ENCODE peak calls at places on chromosomes 16 and 17, in four cellular contexts. L is spleen, X is stomach, F is IMR-90. D is an unnamed sample. For H3K4me1, the result is how much of the 10 kb centered on the place peaks cover.

GRCh38 chr17:81577278-81578000 is 25.3 kb upstream of the FAAP100 start:
- DNase-seq in L (no peak), X (no peak), F (no peak), D (peak)

GRCh38 chr17:42287305-42288077 is 807 bp upstream of the STAT5A start:
- DNase-seq in L (peak), X (peak), F (no peak), D (peak)

GRCh38 chr16:66511615-66512500 is 38.1 kb downstream of the TK2 start:
- DNase-seq in L (no peak), X (peak), F (peak), D (peak)

GRCh38 chr16:15542734-15543347 is 100.1 kb downstream of the MARF1 start:
- DNase-seq in L (no peak), X (no peak), F (no peak), D (no peak)

GRCh38 chr16:10835281-10835931 is 16.8 kb upstream of the TVP23A start:
- DNase-seq in L (peak), X (no peak), F (no peak), D (no peak)

GRCh38 chr17:2853722-2854580 is 57.7 kb downstream of the RAP1GAP2 start:
- DNase-seq in L (peak), X (peak), F (no peak), D (no peak)

GRCh38 chr17:10059684-10060211 is 138.7 kb downstream of the GAS7 start:
- DNase-seq in L (no peak), X (no peak), F (peak), D (no peak)

GRCh38 chr16:79334127-79334526 is 266.4 kb downstream of the MAF start:
- DNase-seq in L (no peak), X (no peak), F (no peak), D (peak)

GRCh38 chr17:36085710-36086268 is 4.2 kb downstream of the CCL3 start:
- DNase-seq in L (no peak), X (no peak), F (no peak), D (no peak)

GRCh38 chr16:74607967-74608356 is 1.0 kb upstream of the GLG1 start:
- DNase-seq in L (no peak), X (no peak), F (peak), D (no peak)

GRCh38 chr17:67246648-67247415 is 1.8 kb upstream of the HELZ start:
- DNase-seq in L (peak), X (peak), F (peak), D (peak)

GRCh38 chr17:72618018-72618509 is 474.4 kb downstream of the SLC39A11 start:
- DNase-seq in L (no peak), X (peak), F (no peak), D (no peak)

GRCh38 chr17:7336240-7337175 is at the start of gene ACAP1:
- DNase-seq in L (peak), X (peak), F (no peak), D (no peak)

GRCh38 chr17:39101139-39101538 is 50.3 kb downstream of the PLXDC1 start:
- DNase-seq in L (no peak), X (no peak), F (no peak), D (no peak)

GRCh38 chr16:4561565-4561964 is 5.4 kb downstream of the C16orf96 start:
- DNase-seq in L (no peak), X (no peak), F (no peak), D (no peak)

GRCh38 chr17:76544123-76544915 is 4.5 kb downstream of the PRCD start:
- DNase-seq in L (peak), X (no peak), F (no peak), D (peak)

GRCh38 chr17:58332720-58333395 is 4.3 kb upstream of the TSPOAP1 start:
- DNase-seq in L (peak), X (no peak), F (no peak), D (no peak)

GRCh38 chr17:27396941-27397340 is 59.3 kb upstream of the KSR1 start:
- DNase-seq in L (no peak), X (no peak), F (peak), D (no peak)

GRCh38 chr17:59829217-59830006 is 63.3 kb downstream of the TUBD1 start:
- DNase-seq in L (no peak), X (no peak), F (peak), D (peak)

GRCh38 chr17:10061131-10061581 is 137.2 kb downstream of the GAS7 start:
- DNase-seq in L (no peak), X (no peak), F (no peak), D (peak)

GRCh38 chr17:18857864-18858566 is at the start of gene PRPSAP2:
- DNase-seq in L (peak), X (peak), F (peak), D (peak)
- TF ChIP-seq POLR2A in L (no peak), X (no peak), F (no peak), D (peak)

DNA sequence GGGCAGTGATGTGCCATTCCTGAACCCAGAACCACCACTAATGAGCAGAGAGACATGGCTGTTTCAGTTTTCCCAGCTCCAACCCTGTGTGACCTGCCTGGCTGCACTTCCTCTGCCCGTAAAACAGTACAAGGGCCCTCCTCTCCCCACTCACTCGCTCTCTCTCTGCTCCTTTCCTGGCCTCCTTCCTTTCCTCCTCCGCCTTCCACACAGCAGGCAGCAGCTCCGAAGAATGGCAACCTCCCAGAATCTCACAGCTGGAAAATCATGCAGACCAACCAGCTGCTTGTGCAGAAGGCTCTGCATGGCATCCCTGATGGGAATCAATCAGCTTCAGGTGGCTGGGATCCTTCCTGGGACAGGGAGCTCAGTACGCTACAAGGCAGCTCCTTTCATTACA is 27.3 kb downstream of the TMEM132E start:
- DNase-seq in L (no peak), X (no peak), F (no peak), D (no peak)
- H3K27ac ChIP-seq in L (no peak), X (no peak), F (no peak), D (no peak)

DNA sequence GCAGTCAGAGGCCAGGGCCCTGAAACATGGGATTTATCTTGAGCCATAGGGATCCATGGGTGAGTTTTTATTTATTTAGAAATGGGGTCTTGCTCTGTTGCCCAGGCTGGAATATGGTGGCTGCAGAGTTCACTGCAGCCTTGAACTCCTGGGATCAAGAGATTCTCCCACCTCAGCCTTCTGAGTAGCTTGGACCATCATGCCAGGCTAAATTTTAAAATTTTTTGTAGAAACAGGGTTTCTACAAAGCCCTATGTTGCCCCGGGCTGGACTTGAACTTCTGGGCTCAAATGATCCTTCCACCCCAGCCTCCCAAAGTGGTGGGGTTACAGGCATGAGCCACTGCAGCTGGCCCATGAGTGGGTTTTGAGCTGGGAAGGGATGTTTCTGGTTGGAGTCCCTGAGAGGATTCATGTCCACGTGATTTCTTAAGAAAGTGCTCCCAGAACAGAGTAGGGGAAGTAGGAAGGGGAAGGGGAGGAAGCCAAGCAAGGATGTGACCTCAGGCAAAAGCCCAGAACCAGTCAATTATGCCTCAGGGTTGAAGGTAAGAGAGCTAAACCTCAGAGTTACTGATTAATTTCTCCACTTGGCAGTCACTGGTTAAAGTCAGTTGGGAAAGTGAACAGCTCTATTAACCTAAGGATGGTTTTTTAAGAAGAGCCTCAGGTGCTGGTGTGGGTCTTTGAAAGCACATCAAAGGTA is 3.9 kb upstream of the KAT8 start:
- DNase-seq in L (no peak), X (no peak), F (no peak), D (no peak)
- H3K4me1 ChIP-seq in L (under half), X (under half), F (under half), D (under half)

DNA sequence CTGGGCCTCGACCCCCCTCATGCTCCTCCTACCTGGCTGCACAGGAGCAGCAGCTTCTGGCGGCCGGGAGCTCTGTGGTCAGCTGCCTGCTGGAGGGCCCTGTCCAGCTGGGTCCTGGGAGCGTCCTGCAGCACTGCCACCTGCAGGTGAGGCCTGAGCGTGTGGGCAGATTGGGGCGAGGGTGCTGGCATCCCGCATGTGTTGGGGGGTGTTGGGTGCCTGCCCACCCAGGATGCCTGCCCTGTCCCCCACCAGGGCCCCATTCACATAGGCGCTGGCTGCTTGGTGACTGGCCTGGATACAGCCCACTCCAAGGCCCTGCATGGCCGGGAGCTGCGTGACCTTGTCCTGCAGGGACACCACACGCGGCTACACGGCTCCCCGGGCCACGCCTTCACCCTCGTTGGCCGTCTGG is 16.5 kb downstream of the FCSK start:
- DNase-seq in L (no peak), X (peak), F (peak), D (peak)
- TF ChIP-seq POLR2A in L (no peak), X (no peak), F (no peak), D (no peak)

DNA sequence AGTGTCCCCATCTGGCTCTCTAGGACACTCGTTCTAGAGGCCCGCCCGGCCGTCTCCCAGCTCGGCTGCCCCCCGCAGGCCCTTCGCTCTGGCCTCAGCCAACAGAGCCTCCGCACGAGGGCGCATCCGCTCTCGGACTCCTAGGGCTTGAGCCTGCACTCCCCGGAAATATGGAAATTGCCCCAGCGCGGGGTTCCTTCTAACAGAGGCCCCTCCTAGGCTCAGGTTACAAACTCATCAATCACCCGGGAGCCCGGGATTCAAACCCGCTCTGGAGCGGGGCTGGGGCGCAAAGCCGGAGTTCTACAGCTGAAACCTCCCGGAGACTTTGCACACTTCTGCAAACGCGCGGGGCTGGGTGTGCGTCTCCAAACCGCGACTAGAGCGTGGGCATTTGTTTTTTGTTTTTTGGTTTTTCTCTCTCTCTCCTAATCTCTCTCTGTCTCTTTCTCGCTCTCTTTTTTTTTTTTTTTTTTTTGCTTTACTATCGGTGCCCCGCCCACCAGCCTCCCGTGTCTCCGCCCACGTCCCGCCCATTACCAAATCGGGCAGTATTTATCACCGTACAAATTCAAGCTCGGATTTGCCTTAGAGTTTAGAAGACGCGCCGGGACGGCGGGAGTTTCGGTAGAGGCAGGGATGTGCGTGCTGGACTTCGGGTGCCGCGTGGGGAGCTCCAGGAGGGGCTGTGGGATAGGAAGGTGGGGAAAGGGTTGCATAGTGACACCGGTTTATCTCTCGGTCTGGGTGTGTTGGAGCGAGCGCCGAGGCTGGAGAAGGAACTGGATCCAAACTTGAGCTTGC is 2.4 kb upstream of the FOXL1 start:
- DNase-seq in L (peak), X (peak), F (peak), D (peak)
- H3K27ac ChIP-seq in L (peak), X (peak), F (peak), D (no peak)

D was measured in adrenal gland.